ENCODE peak calls at places on chromosomes 1 and 21, in ten cellular contexts. Z is K562, X is stomach, B is uterus, I is tibial nerve, J is esophagus squamous epithelium, Q is adrenal gland, L is testis, C is prostate gland, K is H1. O is an unnamed sample.
A peak's percentile ranks its signal among the peaks of the same experiment; 100 is the strongest.

GRCh38 chr1:200281451-200281850 is 128.4 kb downstream of the ZNF281 start:
- DNase-seq in B (no peak), Z (no peak), X (no peak), C (no peak), J (no peak), K (no peak), I (no peak), Q (no peak), L (no peak), O (no peak)

GRCh38 chr1:7100479-7100878 is 315.2 kb downstream of the CAMTA1 start:
- DNase-seq in Z (no peak), I (no peak), K (no peak), B (no peak), Q (no peak), C (no peak), J (no peak), L (no peak), X (no peak), O (no peak)

GRCh38 chr1:94285026-94285654 is 47.8 kb upstream of the ARHGAP29 start:
- DNase-seq in Q (no peak), B (no peak), J (no peak), C (no peak), K (no peak), L (no peak), X (no peak), Z (no peak), I (no peak), O (no peak)

GRCh38 chr1:96116707-96117106 is 604.9 kb upstream of the PTBP2 start:
- DNase-seq in Z (no peak), K (no peak), X (no peak), Q (no peak), J (no peak), L (no peak), B (no peak), I (no peak), C (no peak), O (no peak)

GRCh38 chr1:19257178-19257914 is 5.7 kb downstream of the MRTO4 start:
- DNase-seq in J (no peak), Z (peak; percentile 38), B (no peak), C (no peak), X (no peak), L (no peak), K (no peak), Q (peak; percentile 63), I (no peak), O (no peak)

GRCh38 chr1:56831874-56832693 is 12.9 kb upstream of the FYB2 start:
- DNase-seq in C (peak; percentile 44), Q (peak; percentile 85), L (peak; percentile 82), K (peak; percentile 46), Z (peak; percentile 76), B (peak; percentile 57), I (peak; percentile 44), X (peak; percentile 72), J (no peak), O (peak; percentile 86)

GRCh38 chr1:201409440-201409839 is 10.3 kb upstream of the LAD1 start:
- DNase-seq in X (no peak), I (no peak), Z (no peak), Q (no peak), L (no peak), C (no peak), B (no peak), J (no peak), K (no peak), O (no peak)

GRCh38 chr1:62307516-62308492 is 11.4 kb downstream of the KANK4 start:
- DNase-seq in K (no peak), Q (peak; percentile 64), L (no peak), B (no peak), C (no peak), J (no peak), I (no peak), X (no peak), Z (no peak), O (no peak)

GRCh38 chr1:22676916-22677601 is 24.0 kb downstream of the C1QB start:
- DNase-seq in I (no peak), Z (no peak), J (no peak), L (no peak), Q (no peak), K (no peak), B (no peak), C (no peak), X (no peak), O (peak; percentile 52)

GRCh38 chr21:33950425-33951079 is 34.9 kb upstream of the ATP5PO start:
- DNase-seq in K (no peak), B (no peak), L (no peak), J (no peak), C (no peak), Q (no peak), Z (no peak), X (no peak), I (no peak), O (no peak)

GRCh38 chr21:33947451-33948095 is 32.0 kb upstream of the ATP5PO start:
- DNase-seq in K (peak; percentile 53), I (peak; percentile 84), J (peak; percentile 20), L (peak; percentile 38), Q (peak; percentile 94), C (peak; percentile 89), X (peak; percentile 79), B (peak; percentile 76), Z (peak; percentile 86), O (peak; percentile 79)

GRCh38 chr21:33949516-33950424 is 34.2 kb upstream of the ATP5PO start:
- DNase-seq in K (no peak), I (no peak), Z (no peak), L (no peak), B (no peak), X (no peak), C (no peak), Q (no peak), J (no peak), O (no peak)

GRCh38 chr21:33948951-33949444 is 33.4 kb upstream of the ATP5PO start:
- DNase-seq in J (no peak), Q (no peak), X (no peak), L (no peak), I (no peak), Z (no peak), C (no peak), B (no peak), K (no peak), O (no peak)

GRCh38 chr21:33948096-33948950 is 32.7 kb upstream of the ATP5PO start:
- DNase-seq in B (peak; percentile 40), C (peak; percentile 71), Z (peak; percentile 66), Q (peak; percentile 90), X (peak; percentile 72), I (no peak), K (peak; percentile 67), L (no peak), J (peak; percentile 29), O (no peak)
- TF ChIP-seq POLR2A in B (no peak), C (no peak), Z (no peak), Q (no peak), X (no peak), I (no peak), K (peak; percentile 15), L (no peak), J (no peak), O (no peak)

GRCh38 chr1:102186541-102186940 is 189.8 kb upstream of the OLFM3 start:
- DNase-seq in C (no peak), K (no peak), I (no peak), B (no peak), X (no peak), J (no peak), Q (no peak), Z (no peak), L (no peak), O (no peak)

GRCh38 chr1:102190429-102190828 is 193.7 kb upstream of the OLFM3 start:
- DNase-seq in J (no peak), L (no peak), C (no peak), Q (no peak), X (no peak), Z (no peak), B (no peak), K (no peak), I (no peak), O (no peak)

DNA sequence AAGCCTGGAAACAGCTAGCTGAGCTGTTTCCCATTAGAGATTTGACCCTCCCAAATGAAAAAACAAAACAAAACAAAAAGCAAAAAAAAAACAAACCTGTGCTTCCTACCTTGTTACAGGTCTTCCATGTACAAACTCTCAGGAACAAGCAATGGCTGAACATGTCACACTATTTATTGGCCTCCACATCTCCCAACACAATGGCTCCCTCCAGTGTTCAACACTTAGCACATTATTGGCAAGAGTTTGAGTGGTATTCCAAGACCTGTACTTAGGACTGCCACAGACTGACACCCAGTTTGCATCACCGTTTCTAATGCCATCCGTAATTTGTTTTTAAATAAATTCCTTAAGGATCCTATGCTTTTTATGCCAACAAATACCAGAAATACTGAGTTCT is 195.0 kb upstream of the OLFM3 start:
- DNase-seq in Q (peak; percentile 54), L (peak; percentile 42), K (no peak), C (no peak), Z (no peak), X (no peak), I (no peak), J (no peak), B (no peak), O (peak; percentile 58)
- TF ChIP-seq CTCF in Q (peak; percentile 34), L (peak; percentile 13), K (peak; percentile 73), C (no peak), Z (no peak), X (no peak), I (peak; percentile 15), J (peak; percentile 14), B (no peak), O (peak; percentile 70)

GRCh38 chr1:38992450-38993111 is 1.5 kb downstream of the AKIRIN1 start:
- DNase-seq in B (no peak), I (no peak), Q (no peak), C (no peak), K (no peak), X (no peak), L (no peak), Z (no peak), J (no peak), O (no peak)

GRCh38 chr1:39001516-39002389 is 10.7 kb downstream of the AKIRIN1 start:
- DNase-seq in L (no peak), I (no peak), Z (no peak), C (no peak), K (peak; percentile 51), Q (no peak), J (no peak), X (no peak), B (no peak), O (no peak)

GRCh38 chr1:38997034-38997900 is 6.2 kb downstream of the AKIRIN1 start:
- DNase-seq in J (no peak), K (no peak), L (no peak), C (no peak), Q (no peak), B (no peak), X (no peak), Z (no peak), I (no peak), O (no peak)

GRCh38 chr1:38994196-38994595 is 3.1 kb downstream of the AKIRIN1 start:
- DNase-seq in L (no peak), X (no peak), C (no peak), B (no peak), I (no peak), J (no peak), K (no peak), Z (no peak), Q (no peak), O (no peak)

GRCh38 chr1:38997901-38998190 is 6.8 kb downstream of the AKIRIN1 start:
- DNase-seq in I (no peak), X (no peak), Z (no peak), C (peak; percentile 17), B (no peak), K (no peak), L (peak; percentile 37), J (no peak), Q (no peak), O (no peak)
- H3K36me3 ChIP-seq in I (no peaks in the 10 kb centered on the region), X (peaks cover 29% of the 10 kb centered on the region), Z (peaks cover 97% of the 10 kb centered on the region), C (no peaks in the 10 kb centered on the region), B (no peaks in the 10 kb centered on the region), K (peaks cover 22% of the 10 kb centered on the region), L (no peaks in the 10 kb centered on the region), J (no peaks in the 10 kb centered on the region), Q (peaks cover 56% of the 10 kb centered on the region), O (no peaks in the 10 kb centered on the region)

GRCh38 chr1:54153548-54154439 is 994 bp upstream of the CDCP2 start:
- DNase-seq in X (peak; percentile 75), K (no peak), Q (peak; percentile 83), L (peak; percentile 55), C (peak; percentile 74), Z (no peak), J (no peak), I (peak; percentile 53), B (peak; percentile 79), O (no peak)
- TF ChIP-seq POLR2A in X (no peak), K (no peak), Q (no peak), L (no peak), C (no peak), Z (no peak), J (no peak), I (no peak), B (no peak), O (no peak)